ENCODE peak calls at places on chromosomes 12 and 14, in six cellular contexts. Z is neuronal stem cell, C is IMR-90, G is H1, D is mesenchymal stem cell, R is mesendoderm. F is an unnamed sample.

GRCh38 chr12:238116-238515 is 24.2 kb upstream of the SLC6A12 start:
- DNase-seq in R (no peak), D (no peak), Z (no peak), G (no peak), C (no peak), F (no peak)

GRCh38 chr14:49505026-49505766 is 81.0 kb downstream of the RPS29 start:
- DNase-seq in Z (no peak), G (peak; percentile 19), C (peak; percentile 1), D (no peak), R (peak; percentile 98), F (no peak)

GRCh38 chr14:91484744-91485143 is 25.4 kb downstream of the PPP4R3A start:
- DNase-seq in C (no peak), D (no peak), R (no peak), Z (no peak), G (no peak), F (no peak)

GRCh38 chr14:75648066-75648838 is 12.4 kb downstream of the ERG28 start:
- DNase-seq in R (peak; percentile 71), D (peak; percentile 93), Z (no peak), G (no peak), C (peak; percentile 99), F (no peak)

GRCh38 chr12:124553862-124554428 is 13.5 kb downstream of the NCOR2 start:
- DNase-seq in G (no peak), Z (no peak), C (no peak), D (no peak), R (no peak), F (no peak)

GRCh38 chr14:35688427-35688826 is 120.7 kb downstream of the RALGAPA1 start:
- DNase-seq in G (no peak), D (no peak), C (no peak), R (no peak), Z (no peak), F (no peak)

GRCh38 chr12:52235001-52235760 is 2.1 kb downstream of the KRT7 start:
- DNase-seq in Z (no peak), G (no peak), R (no peak), C (no peak), D (no peak), F (no peak)

GRCh38 chr12:3681595-3681921 is 71.4 kb downstream of the CRACR2A start:
- DNase-seq in D (no peak), G (no peak), R (no peak), Z (no peak), C (no peak), F (no peak)

GRCh38 chr14:54976316-54976715 is 50.6 kb downstream of the WDHD1 start:
- DNase-seq in Z (no peak), C (peak; percentile 82), D (peak; percentile 48), R (no peak), G (no peak), F (no peak)

GRCh38 chr14:66288511-66288910 is 197.7 kb upstream of the CCDC196 start:
- DNase-seq in G (no peak), C (no peak), D (no peak), R (peak; percentile 75), Z (no peak), F (no peak)

GRCh38 chr14:99183716-99184115 is 88.3 kb downstream of the BCL11B start:
- DNase-seq in Z (no peak), G (no peak), D (no peak), R (no peak), C (no peak), F (no peak)

GRCh38 chr14:58362798-58363412 is 32.8 kb upstream of the TOMM20L start:
- DNase-seq in R (peak; percentile 22), C (peak; percentile 17), Z (no peak), G (no peak), D (peak; percentile 21), F (no peak)

GRCh38 chr12:8780389-8780788 is 42.0 kb upstream of the A2ML1 start:
- DNase-seq in D (peak; percentile 50), Z (no peak), R (peak; percentile 86), G (no peak), C (peak; percentile 44), F (peak; percentile 47)

GRCh38 chr12:12705833-12706520 is 10.0 kb upstream of the GPR19 start:
- DNase-seq in G (no peak), D (no peak), R (peak; percentile 5), Z (no peak), C (no peak), F (no peak)

GRCh38 chr12:51371295-51371953 is 19.8 kb downstream of the GALNT6 start:
- DNase-seq in R (peak; percentile 99), C (peak; percentile 97), Z (peak; percentile 86), G (peak; percentile 75), D (peak; percentile 96), F (peak; percentile 78)

GRCh38 chr14:90797451-90797850 is 18.8 kb downstream of the TTC7B start:
- DNase-seq in D (peak; percentile 96), C (no peak), G (no peak), Z (no peak), R (peak; percentile 47), F (no peak)

GRCh38 chr12:31517994-31518393 is 72.9 kb downstream of the DENND5B start:
- DNase-seq in G (no peak), Z (no peak), D (peak; percentile 54), C (peak; percentile 60), R (peak; percentile 45), F (no peak)

GRCh38 chr12:53849113-53849512 is 89.5 kb upstream of the HOXC13 start:
- DNase-seq in Z (no peak), C (no peak), D (no peak), G (no peak), R (no peak), F (no peak)

GRCh38 chr14:70888151-70888499 is 19.1 kb upstream of the PCNX1 start:
- DNase-seq in R (peak; percentile 26), G (no peak), D (no peak), C (no peak), Z (no peak), F (no peak)
- H3K27ac ChIP-seq in R (no peak overlapping the region), G (no peak overlapping the region), D (no peak overlapping the region), C (peak overlapping the region; percentile 60), Z (no peak overlapping the region), F (no peak overlapping the region)

GRCh38 chr12:131959641-131960589 is 10.2 kb downstream of the EP400 start:
- DNase-seq in R (no peak), G (no peak), Z (no peak), D (no peak), C (no peak), F (no peak)
- H3K23ac ChIP-seq in R (no peak overlapping the region), G (no peak overlapping the region), Z (peak overlapping the region; percentile 43), D (no peak overlapping the region), C (no peak overlapping the region), F (no peak overlapping the region)

GRCh38 chr12:74725154-74725553 is 187.5 kb downstream of the ATXN7L3B start:
- DNase-seq in Z (no peak), C (peak; percentile 46), G (no peak), D (no peak), R (no peak), F (no peak)
- H3K4me2 ChIP-seq in Z (no peak overlapping the region), C (no peak overlapping the region), G (no peak overlapping the region), D (no peak overlapping the region), R (no peak overlapping the region), F (no peak overlapping the region)

GRCh38 chr14:103390605-103391004 is 5.4 kb downstream of the MARK3 start:
- DNase-seq in D (no peak), C (no peak), Z (no peak), R (no peak), G (no peak), F (no peak)
- H3K27ac ChIP-seq in D (no peak overlapping the region), C (no peak overlapping the region), Z (no peak overlapping the region), R (no peak overlapping the region), G (no peak overlapping the region), F (no peak overlapping the region)

GRCh38 chr12:5388581-5389535 is 43.0 kb upstream of the NTF3 start:
- DNase-seq in G (no peak), D (no peak), C (peak; percentile 18), Z (no peak), R (no peak), F (no peak)
- H3K23ac ChIP-seq in G (no peak overlapping the region), D (no peak overlapping the region), C (no peak overlapping the region), Z (no peak overlapping the region), R (no peak overlapping the region), F (no peak overlapping the region)

DNA sequence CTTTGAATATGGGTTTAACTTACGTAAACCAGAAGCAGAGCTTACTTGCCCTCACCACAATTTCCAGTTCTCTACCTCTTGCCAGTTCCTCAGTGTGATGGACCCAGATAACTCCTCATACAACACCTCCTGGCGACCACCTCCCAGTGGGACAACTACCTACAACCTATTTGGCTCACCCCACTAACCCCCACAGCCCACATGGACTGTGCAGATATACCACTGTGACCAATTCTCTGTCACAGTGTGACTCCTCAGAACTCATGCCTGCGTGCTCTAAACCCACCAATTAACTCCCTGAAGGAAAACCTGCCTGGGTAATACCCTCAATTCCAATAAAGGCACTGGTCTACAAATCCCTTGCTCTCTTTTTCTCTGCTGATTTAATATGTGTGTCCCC is 311.7 kb downstream of the DIO2 start:
- DNase-seq in G (no peak), C (no peak), Z (no peak), D (no peak), R (no peak), F (no peak)
- H3K4me2 ChIP-seq in G (no peak overlapping the region), C (no peak overlapping the region), Z (no peak overlapping the region), D (no peak overlapping the region), R (no peak overlapping the region), F (no peak overlapping the region)

DNA sequence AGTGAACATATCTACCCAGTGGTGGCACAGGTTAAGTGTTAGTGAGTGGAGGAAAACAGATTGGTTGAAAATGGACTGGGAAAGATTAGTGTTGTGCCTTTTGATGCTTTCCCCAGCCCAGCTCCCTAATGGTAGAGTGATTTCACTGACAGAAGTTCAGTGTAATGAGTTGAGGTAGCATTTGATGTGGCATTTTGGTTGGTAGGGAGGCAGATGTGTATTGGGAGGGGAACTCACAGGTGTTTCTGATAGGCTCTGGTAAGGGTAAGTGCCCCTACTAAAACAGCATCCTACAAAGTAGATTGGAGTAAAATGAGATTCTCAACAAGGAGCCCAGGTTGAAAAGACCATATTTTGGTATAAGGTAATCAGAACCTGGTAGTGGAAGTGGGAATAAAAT is 4.2 kb downstream of the TBK1 start:
- DNase-seq in D (no peak), R (no peak), G (no peak), Z (no peak), C (no peak), F (no peak)
- H3K27ac ChIP-seq in D (no peak overlapping the region), R (no peak overlapping the region), G (no peak overlapping the region), Z (no peak overlapping the region), C (peak overlapping the region; percentile 2), F (no peak overlapping the region)

DNA sequence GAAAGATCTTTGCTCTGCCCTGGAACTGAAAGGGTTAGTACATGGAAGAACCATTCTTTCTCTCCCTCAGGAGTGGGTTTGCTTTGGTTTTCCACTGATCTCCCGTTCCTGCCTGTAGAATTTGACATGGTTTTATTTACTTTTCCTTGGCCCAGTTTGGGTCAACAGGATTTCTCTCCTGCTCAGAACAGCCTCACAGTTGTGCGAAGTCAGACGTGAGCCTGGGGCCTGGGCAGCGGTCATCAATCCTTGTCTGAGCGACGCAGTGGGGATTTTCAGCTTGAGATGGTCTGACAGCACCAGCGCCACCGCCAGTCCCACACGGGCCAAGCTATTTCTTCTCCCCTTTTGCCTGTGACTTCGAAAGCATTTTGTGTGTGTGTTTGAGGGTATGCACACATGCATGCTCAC is 58.2 kb downstream of the SMOC1 start:
- DNase-seq in C (no peak), G (no peak), D (no peak), Z (no peak), R (no peak), F (no peak)
- H3K23ac ChIP-seq in C (no peak overlapping the region), G (no peak overlapping the region), D (no peak overlapping the region), Z (no peak overlapping the region), R (no peak overlapping the region), F (no peak overlapping the region)

GRCh38 chr12:68863109-68863770 is 55.3 kb downstream of the MDM2 start:
- DNase-seq in R (no peak), D (no peak), Z (no peak), G (no peak), C (no peak), F (no peak)
- H3K4me2 ChIP-seq in R (no peak overlapping the region), D (no peak overlapping the region), Z (no peak overlapping the region), G (no peak overlapping the region), C (no peak overlapping the region), F (no peak overlapping the region)

F was measured in H9.